ENCODE peak calls at places on chromosomes 13 and 19, in nine cellular contexts. B, D, A, O, S, J, E, U and C are unnamed samples.

GRCh38 chr13:78604782-78605611 is 1.6 kb upstream of the POU4F1 start:
- DNase-seq in B (no peak), D (no peak), A (no peak), O (no peak), S (no peak), J (peak), E (no peak), U (no peak), C (no peak)

GRCh38 chr13:35723061-35723461 is 246.6 kb upstream of the MAB21L1 start:
- DNase-seq in B (no peak), D (no peak), A (no peak), O (no peak), S (no peak), J (no peak), E (no peak), U (peak), C (no peak)

GRCh38 chr13:112905086-112905485 is 63.9 kb upstream of the MCF2L start:
- DNase-seq in B (no peak), D (no peak), A (no peak), O (no peak), S (no peak), J (peak), E (no peak), U (no peak), C (no peak)

GRCh38 chr13:105272660-105273631 is 1262.5 kb downstream of the EFNB2 start:
- DNase-seq in B (no peak), D (no peak), A (no peak), O (no peak), S (no peak), J (peak), E (no peak), U (no peak), C (no peak)

GRCh38 chr13:110663044-110663443 is 42.9 kb downstream of the CARS2 start:
- DNase-seq in B (no peak), D (no peak), A (no peak), O (no peak), S (no peak), J (no peak), E (no peak), U (no peak), C (no peak)

GRCh38 chr19:21482863-21483276 is 22.5 kb upstream of the ZNF429 start:
- DNase-seq in B (no peak), D (peak), A (peak), O (no peak), S (no peak), J (peak), E (no peak), U (peak), C (no peak)

GRCh38 chr13:74246398-74246975 is 112.3 kb upstream of the KLF12 start:
- DNase-seq in B (no peak), D (peak), A (no peak), O (peak), S (no peak), J (no peak), E (no peak), U (peak), C (no peak)

GRCh38 chr19:29873801-29874575 is 62.2 kb downstream of the CCNE1 start:
- DNase-seq in B (no peak), D (no peak), A (no peak), O (no peak), S (no peak), J (no peak), E (no peak), U (no peak), C (no peak)

GRCh38 chr13:45847554-45848224 is 3.9 kb downstream of the SIAH3 start:
- DNase-seq in B (no peak), D (peak), A (no peak), O (no peak), S (no peak), J (no peak), E (no peak), U (no peak), C (no peak)

GRCh38 chr13:93476175-93476574 is 249.6 kb downstream of the GPC6 start:
- DNase-seq in B (no peak), D (no peak), A (peak), O (peak), S (no peak), J (no peak), E (no peak), U (peak), C (no peak)

GRCh38 chr19:52494518-52494917 is 33.0 kb upstream of the ZNF808 start:
- DNase-seq in B (no peak), D (no peak), A (no peak), O (no peak), S (no peak), J (no peak), E (no peak), U (no peak), C (no peak)

GRCh38 chr19:52498571-52498970 is 28.9 kb upstream of the ZNF808 start:
- DNase-seq in B (no peak), D (no peak), A (no peak), O (no peak), S (no peak), J (no peak), E (no peak), U (no peak), C (no peak)

GRCh38 chr19:52492201-52492960 is 35.1 kb upstream of the ZNF808 start:
- DNase-seq in B (no peak), D (peak), A (no peak), O (no peak), S (no peak), J (peak), E (peak), U (no peak), C (peak)

DNA sequence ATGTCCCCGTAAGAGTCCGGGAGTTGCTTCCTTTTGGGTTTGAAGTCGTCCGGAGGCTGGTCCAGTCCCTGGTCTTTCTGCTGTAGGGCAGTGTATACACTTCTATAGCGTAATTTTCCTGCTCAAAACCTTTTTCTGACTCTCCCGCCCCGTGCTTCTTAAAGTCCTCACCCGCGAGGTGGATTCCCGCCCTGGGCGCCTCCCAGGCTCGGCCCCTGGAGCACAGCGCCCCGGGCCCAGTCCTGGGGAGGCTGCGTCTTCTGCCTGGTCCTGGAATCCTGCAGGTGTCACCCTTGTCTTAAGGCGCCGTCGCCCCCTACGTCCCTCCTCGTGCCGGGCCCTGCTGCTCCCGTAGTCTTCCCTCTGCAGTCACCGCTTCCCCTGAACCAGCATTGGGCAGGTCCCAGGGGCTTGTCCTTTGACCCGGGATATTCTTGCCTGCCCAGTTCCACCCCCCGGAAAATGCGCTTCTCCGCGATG is 34.4 kb upstream of the ZNF808 start:
- DNase-seq in B (no peak), D (peak), A (no peak), O (no peak), S (no peak), J (peak), E (peak), U (no peak), C (peak)
- TF ChIP-seq CTCF in B (no peak), D (peak), A (no peak), O (no peak), S (no peak), J (peak), E (peak), U (no peak), C (peak)

GRCh38 chr13:76307157-76307556 is 579.0 kb downstream of the KCTD12 start:
- DNase-seq in B (no peak), D (no peak), A (no peak), O (no peak), S (no peak), J (peak), E (no peak), U (peak), C (no peak)
- TF ChIP-seq CTCF in B (no peak), D (peak), A (no peak), O (no peak), S (no peak), J (no peak), E (no peak), U (peak), C (no peak)

DNA sequence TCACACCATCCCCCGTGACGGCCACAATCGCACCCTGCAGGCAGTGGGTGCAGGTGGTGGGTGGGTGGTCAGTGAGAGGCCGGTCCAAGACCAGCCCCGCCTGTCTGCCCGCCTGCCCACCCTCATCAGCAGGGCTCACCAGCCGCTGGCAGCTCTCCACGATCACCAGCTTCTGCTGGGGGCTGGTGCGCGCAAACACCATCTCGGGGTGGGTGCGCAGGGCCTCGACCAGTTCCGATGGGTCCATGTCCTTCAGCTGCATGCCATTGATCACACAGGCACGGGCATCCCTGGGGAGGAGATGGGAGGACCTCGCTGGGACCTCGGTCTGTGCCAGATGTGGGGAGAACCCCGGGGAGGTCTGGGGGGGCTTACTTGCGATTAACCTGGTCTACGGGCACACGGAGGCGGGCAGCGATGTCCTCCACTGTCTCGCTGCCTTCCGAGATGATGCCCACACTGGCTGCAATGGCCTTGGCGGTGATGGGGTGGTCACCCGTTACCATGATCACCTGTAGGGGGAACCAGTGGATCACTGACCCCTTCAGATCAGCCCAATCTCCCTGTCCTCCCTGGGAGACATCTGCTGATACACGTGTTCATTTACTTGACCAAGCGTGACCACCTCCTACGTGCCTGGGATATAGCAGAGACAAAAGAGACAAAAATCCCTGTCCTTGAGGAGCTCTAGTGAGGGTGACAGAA is 8.0 kb downstream of the ATP4A start:
- DNase-seq in B (no peak), D (no peak), A (no peak), O (no peak), S (no peak), J (peak), E (no peak), U (peak), C (no peak)
- TF ChIP-seq CTCF in B (peak), D (no peak), A (peak), O (peak), S (no peak), J (peak), E (peak), U (peak), C (peak)

GRCh38 chr13:72645521-72645920 is 81.9 kb downstream of the MZT1 start:
- DNase-seq in B (no peak), D (no peak), A (no peak), O (no peak), S (no peak), J (no peak), E (no peak), U (no peak), C (no peak)
- TF ChIP-seq CTCF in B (no peak), D (no peak), A (no peak), O (no peak), S (no peak), J (no peak), E (no peak), U (no peak), C (no peak)

GRCh38 chr19:14978377-14978776 is 1.3 kb downstream of the SLC1A6 start:
- DNase-seq in B (no peak), D (no peak), A (no peak), O (no peak), S (no peak), J (no peak), E (no peak), U (no peak), C (no peak)
- TF ChIP-seq CTCF in B (no peak), D (no peak), A (no peak), O (no peak), S (no peak), J (no peak), E (no peak), U (no peak), C (no peak)

GRCh38 chr19:37991841-37992248 is 84.8 kb downstream of the SIPA1L3 start:
- DNase-seq in B (no peak), D (no peak), A (peak), O (no peak), S (no peak), J (no peak), E (no peak), U (no peak), C (no peak)

GRCh38 chr19:37989855-37990254 is 82.8 kb downstream of the SIPA1L3 start:
- DNase-seq in B (no peak), D (no peak), A (no peak), O (no peak), S (no peak), J (peak), E (no peak), U (no peak), C (no peak)

GRCh38 chr19:37991176-37991835 is 84.3 kb downstream of the SIPA1L3 start:
- DNase-seq in B (no peak), D (no peak), A (no peak), O (no peak), S (no peak), J (no peak), E (no peak), U (no peak), C (no peak)

GRCh38 chr19:37988758-37989635 is 82.0 kb downstream of the SIPA1L3 start:
- DNase-seq in B (no peak), D (no peak), A (no peak), O (no peak), S (no peak), J (peak), E (no peak), U (no peak), C (no peak)

DNA sequence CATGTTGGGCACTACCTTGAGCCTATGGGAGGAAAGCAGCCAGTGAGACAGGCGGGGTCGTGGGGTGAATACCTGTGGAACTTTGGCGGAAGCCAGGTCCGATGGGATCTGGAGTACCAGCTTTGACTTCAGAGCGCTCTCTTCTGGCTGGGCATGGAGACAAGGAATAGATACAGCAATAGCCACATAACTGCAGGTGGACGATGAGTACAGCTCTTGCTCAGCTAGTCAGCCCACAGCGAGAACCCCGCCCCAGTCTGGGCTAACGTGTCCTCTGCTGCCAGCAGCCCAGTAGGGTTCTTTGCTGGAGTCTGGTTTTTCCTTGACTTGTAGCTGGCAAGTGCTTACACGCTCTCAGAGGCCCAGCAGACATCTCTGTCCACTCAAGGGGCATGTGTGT is 83.4 kb downstream of the SIPA1L3 start:
- DNase-seq in B (no peak), D (no peak), A (no peak), O (no peak), S (no peak), J (no peak), E (no peak), U (no peak), C (no peak)
- TF ChIP-seq CTCF in B (no peak), D (no peak), A (no peak), O (no peak), S (no peak), J (no peak), E (no peak), U (no peak), C (no peak)

DNA sequence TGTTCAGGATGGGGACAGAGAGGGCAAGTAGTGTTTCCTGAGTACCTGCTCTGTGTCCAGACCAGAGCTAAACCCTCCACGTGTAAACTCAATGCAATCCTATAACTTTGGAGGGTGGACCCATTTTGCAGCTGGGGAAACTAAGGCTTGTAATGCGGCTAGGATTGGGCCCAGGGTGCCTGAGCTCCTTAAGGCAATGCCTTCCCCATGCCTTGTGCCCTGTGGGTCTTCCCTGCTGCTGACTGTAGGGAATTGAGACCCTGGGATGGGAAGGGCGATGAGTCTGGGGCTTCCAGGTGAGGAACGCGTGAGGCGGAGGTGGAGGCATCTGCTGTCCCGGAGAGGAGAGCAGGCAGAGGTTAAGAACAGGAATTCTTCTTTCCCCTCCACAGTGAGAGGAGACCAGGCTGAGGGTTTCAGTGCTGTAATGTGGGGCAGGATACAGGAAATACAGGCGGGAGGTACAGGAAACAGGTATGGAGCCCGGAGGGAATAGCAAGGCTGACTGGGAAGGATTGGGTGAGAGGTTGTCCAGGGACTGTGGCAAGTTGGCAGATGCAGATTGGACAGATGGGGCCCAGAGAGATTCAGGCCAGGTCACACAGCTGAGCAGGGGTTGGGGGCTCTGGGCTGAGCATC is 19.2 kb downstream of the SLC27A1 start:
- DNase-seq in B (no peak), D (no peak), A (no peak), O (no peak), S (no peak), J (no peak), E (no peak), U (no peak), C (no peak)
- TF ChIP-seq CTCF in B (no peak), D (no peak), A (no peak), O (no peak), S (no peak), J (no peak), E (no peak), U (no peak), C (no peak)

GRCh38 chr19:38556521-38557174 is 61.1 kb downstream of the MAP4K1 start:
- DNase-seq in B (no peak), D (no peak), A (peak), O (no peak), S (no peak), J (no peak), E (no peak), U (no peak), C (no peak)
- TF ChIP-seq CTCF in B (no peak), D (no peak), A (peak), O (no peak), S (no peak), J (peak), E (peak), U (peak), C (peak)